ENCODE peak calls at places on chromosomes 4 and X, in five cellular contexts. L is mucosa of descending colon, X is fibroblast of lung, N is HFF-Myc, J is cardiac muscle cell. F is an unnamed sample.

GRCh38 chr4:155854597-155855226 is 11.4 kb downstream of the ASIC5 start:
- DNase-seq in L (no peak), X (peak), N (no peak), J (no peak), F (peak)

GRCh38 chr4:127558088-127558487 is 74.7 kb upstream of the INTU start:
- DNase-seq in L (no peak), X (no peak), N (no peak), J (no peak), F (no peak)

GRCh38 chrX:73930300-73930699 is 367.3 kb downstream of the CHIC1 start:
- DNase-seq in L (no peak), X (peak), N (no peak), J (no peak), F (peak)

GRCh38 chrX:149010026-149010898 is 494.8 kb downstream of the IDS start:
- DNase-seq in L (peak), X (no peak), N (no peak), J (no peak), F (no peak)

GRCh38 chr4:106898621-106899230 is 137.4 kb downstream of the DKK2 start:
- DNase-seq in L (peak), X (peak), N (peak), J (peak), F (peak)

GRCh38 chr4:132557660-132558059 is 591.4 kb upstream of the PCDH10 start:
- DNase-seq in L (no peak), X (no peak), N (no peak), J (peak), F (no peak)

GRCh38 chr4:158722291-158722916 is 792 bp downstream of the PPID start:
- DNase-seq in L (peak), X (peak), N (peak), J (peak), F (peak)

GRCh38 chr4:38531126-38531737 is 132.8 kb upstream of the KLF3 start:
- DNase-seq in L (no peak), X (peak), N (peak), J (peak), F (no peak)

GRCh38 chr4:14581741-14582140 is 420.5 kb upstream of the CPEB2 start:
- DNase-seq in L (no peak), X (no peak), N (no peak), J (peak), F (no peak)

GRCh38 chr4:153488719-153489384 is 22.7 kb downstream of the TMEM131L start:
- DNase-seq in L (no peak), X (peak), N (no peak), J (no peak), F (no peak)

GRCh38 chr4:9765091-9765490 is 16.3 kb upstream of the DRD5 start:
- DNase-seq in L (peak), X (no peak), N (no peak), J (peak), F (peak)

DNA sequence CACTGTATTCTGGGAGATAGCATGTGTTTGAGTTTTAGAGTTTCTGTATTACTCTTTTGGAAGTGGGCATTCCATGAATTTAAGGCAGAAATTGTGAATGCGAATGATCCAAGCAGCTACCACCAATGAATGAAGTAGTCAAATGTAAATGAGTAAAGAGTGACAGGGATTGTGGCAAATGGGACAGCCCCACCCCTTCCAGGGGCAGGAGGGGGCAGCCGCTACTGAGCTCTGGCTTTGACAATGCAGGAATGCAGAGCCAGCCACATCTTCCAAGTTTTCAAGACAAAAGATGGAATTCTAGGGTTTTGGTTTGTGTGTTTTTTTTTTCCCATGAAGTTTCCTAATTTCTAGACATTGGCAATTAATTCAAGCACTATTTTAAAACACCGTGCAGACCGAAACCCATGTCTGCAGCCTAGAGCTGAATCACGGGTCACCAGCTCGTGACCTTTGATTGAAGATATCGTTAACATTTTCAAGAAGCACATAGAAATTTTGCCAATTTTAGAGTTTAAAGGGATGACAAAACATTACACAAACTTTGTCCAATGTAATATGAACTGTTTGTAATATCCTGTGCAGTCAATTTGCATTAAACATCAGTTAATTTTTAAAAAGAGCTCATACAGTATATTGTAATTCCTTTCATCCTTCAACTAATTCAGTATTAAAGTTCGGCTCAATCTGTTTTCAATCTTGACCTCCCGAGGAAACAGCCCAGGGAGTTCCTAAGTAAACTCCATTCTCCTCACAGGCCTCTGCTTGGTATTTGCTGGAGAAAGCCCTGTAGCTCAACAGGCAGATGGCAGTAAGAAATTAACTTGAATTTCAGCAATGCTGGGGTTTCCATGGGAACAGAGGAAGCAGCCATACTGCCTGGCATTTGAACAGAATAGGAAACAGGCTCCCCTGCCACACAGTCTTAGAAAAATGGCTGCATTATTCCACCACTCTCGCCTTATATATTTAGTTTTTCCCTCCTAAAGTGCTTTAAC is 83.4 kb downstream of the UCHL1 start:
- DNase-seq in L (no peak), X (peak), N (peak), J (no peak), F (peak)
- TF ChIP-seq CTCF in L (no peak), X (peak), N (peak), J (no peak), F (no peak)

GRCh38 chrX:30635630-30636029 is 17.6 kb upstream of the GK start:
- DNase-seq in L (peak), X (no peak), N (no peak), J (peak), F (no peak)
- TF ChIP-seq CTCF in L (no peak), X (peak), N (no peak), J (peak), F (peak)

GRCh38 chrX:16970977-16971376 is 24.5 kb downstream of the REPS2 start:
- DNase-seq in L (no peak), X (peak), N (no peak), J (no peak), F (peak)
- TF ChIP-seq CTCF in L (no peak), X (no peak), N (no peak), J (no peak), F (no peak)

DNA sequence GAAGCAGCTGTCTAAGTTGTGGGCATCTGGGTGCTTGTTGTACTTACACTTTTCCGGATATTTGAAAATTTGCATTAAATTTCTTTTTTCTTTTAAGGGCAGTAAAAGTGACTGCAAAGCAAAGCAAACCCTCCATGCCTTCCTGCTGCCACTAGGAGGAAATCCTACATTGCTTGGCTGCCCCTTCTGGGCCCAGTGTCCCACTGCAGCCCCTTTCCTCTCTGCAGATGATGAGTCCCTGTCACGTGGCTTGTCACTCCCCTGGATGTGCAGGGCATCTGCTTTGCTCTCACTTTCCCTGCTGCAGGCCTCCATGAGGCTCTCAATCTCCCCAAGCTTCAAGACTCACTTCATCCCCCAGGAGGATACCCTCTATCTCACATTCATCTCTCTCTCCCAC is 12.7 kb downstream of the TSR2 start:
- DNase-seq in L (no peak), X (peak), N (no peak), J (peak), F (peak)
- TF ChIP-seq CTCF in L (no peak), X (no peak), N (peak), J (peak), F (peak)

GRCh38 chr4:184733654-184734524 is at the start of gene CENPU:
- DNase-seq in L (peak), X (peak), N (peak), J (peak), F (peak)
- TF ChIP-seq CTCF in L (no peak), X (no peak), N (no peak), J (no peak), F (no peak)

GRCh38 chr4:91113130-91113706 is 986.0 kb downstream of the CCSER1 start:
- DNase-seq in L (no peak), X (peak), N (no peak), J (peak), F (peak)
- TF ChIP-seq CTCF in L (peak), X (peak), N (peak), J (peak), F (peak)

DNA sequence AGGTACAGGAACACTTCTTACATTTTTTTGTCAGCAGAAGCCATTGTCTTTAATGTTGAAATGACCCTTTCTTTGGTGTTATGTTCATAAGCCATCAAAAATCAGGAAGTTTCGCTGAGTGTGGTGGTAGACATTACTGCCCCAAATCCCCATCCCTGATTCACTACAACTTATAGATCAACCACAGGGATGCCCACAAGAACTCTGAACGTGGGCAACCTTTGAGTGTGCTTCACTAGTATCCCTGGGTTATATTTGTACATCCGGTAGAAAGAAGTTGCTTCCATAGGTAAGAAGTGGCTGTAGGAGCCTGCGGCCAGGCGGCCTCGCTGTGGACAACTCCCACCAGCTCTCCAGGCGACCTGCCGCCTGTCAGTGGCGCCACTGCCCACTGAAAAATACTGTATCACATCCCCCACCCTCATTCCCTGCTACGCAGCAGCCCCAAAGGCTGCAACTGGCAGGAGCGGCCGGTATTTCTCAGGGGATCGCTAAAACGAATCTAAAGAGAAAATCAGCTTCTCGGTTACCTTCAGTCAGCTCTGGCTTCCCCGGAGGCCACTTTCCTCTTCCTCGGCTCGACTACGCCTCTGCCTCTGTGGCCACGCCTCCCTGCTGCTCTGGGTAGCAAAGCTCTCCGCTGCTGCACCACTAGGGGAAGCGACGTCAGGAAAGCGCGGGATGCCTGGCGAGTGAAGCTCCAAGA is 13.9 kb upstream of the ETDC start:
- DNase-seq in L (peak), X (peak), N (no peak), J (peak), F (peak)
- TF ChIP-seq CTCF in L (no peak), X (peak), N (peak), J (peak), F (peak)

DNA sequence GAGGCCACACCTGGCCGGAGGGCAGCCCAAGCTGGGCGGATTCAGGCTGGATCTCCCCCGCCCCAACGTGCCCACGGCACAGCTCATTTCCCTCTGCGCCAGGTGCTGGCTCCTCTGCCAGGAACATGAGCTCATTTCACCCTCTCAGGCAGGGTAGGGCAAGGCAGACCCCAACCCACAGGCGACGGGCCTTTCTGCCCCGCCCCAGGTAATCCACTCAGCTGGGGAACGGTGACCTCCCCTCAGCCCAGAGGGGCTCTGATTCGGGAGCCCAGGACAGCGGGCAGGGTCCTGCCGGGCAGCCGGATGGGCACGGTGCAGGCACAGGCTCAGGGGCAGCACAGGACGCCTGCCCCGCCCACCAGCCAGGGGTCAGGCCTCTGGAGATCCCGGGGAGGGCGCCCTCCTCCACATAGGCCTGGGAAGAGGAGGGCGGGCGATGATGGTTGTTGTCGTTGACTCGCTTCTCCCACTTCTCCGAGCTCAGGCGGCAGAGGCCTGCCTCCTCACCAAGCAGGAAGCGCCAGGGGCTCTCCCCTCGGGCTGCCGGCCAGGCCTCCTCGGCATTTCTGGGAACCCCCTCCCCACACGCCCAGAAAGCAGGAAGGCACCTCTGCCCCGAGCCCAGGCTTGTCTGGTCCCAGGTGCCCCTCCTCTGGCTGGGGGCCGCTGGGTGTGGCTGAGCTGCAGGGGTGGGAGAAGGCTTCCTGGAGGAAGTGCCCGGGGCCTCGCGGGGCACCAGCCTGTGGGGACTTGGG is 31.1 kb downstream of the TACC3 start:
- DNase-seq in L (peak), X (no peak), N (no peak), J (peak), F (peak)
- TF ChIP-seq CTCF in L (no peak), X (no peak), N (no peak), J (no peak), F (no peak)

GRCh38 chrX:119728487-119728886 is 29.9 kb upstream of the SOWAHD start:
- DNase-seq in L (peak), X (no peak), N (no peak), J (no peak), F (no peak)
- TF ChIP-seq CTCF in L (no peak), X (no peak), N (no peak), J (no peak), F (no peak)

GRCh38 chrX:19040373-19040772 is 56.5 kb upstream of the PHKA2 start:
- DNase-seq in L (no peak), X (no peak), N (no peak), J (no peak), F (peak)
- TF ChIP-seq CTCF in L (no peak), X (no peak), N (no peak), J (peak), F (peak)